ENCODE peak calls at places on chromosomes 16 and 17, in four cellular contexts. One of them, this sample, is unnamed.

GRCh38 chr17:73657473-73658116 is 13.3 kb upstream of the SDK2 start:
- DNase-seq in spleen: no peak
- DNase-seq in prostate gland: peak; percentile 42
- DNase-seq in stomach: peak; percentile 65
- DNase-seq in this sample: peak; percentile 70

GRCh38 chr17:57456622-57457021 is 200.3 kb downstream of the MSI2 start:
- DNase-seq in spleen: no peak
- DNase-seq in prostate gland: no peak
- DNase-seq in stomach: no peak
- DNase-seq in this sample: no peak

GRCh38 chr17:50721194-50722010 is 2.0 kb downstream of the LUC7L3 start:
- DNase-seq in spleen: no peak
- DNase-seq in prostate gland: no peak
- DNase-seq in stomach: no peak
- DNase-seq in this sample: peak; percentile 56

GRCh38 chr17:48546924-48547838 is 2.3 kb upstream of the HOXB2 start:
- DNase-seq in spleen: no peak
- DNase-seq in prostate gland: no peak
- DNase-seq in stomach: no peak
- DNase-seq in this sample: no peak

GRCh38 chr17:6948562-6948961 is 47.3 kb upstream of the ALOX12 start:
- DNase-seq in spleen: no peak
- DNase-seq in prostate gland: no peak
- DNase-seq in stomach: no peak
- DNase-seq in this sample: no peak

GRCh38 chr17:76735006-76735405 is 2.1 kb downstream of the SRSF2 start:
- DNase-seq in spleen: no peak
- DNase-seq in prostate gland: no peak
- DNase-seq in stomach: no peak
- DNase-seq in this sample: no peak

GRCh38 chr17:39152134-39152884 is 872 bp upstream of the PLXDC1 start:
- DNase-seq in spleen: no peak
- DNase-seq in prostate gland: no peak
- DNase-seq in stomach: no peak
- DNase-seq in this sample: peak; percentile 52

GRCh38 chr16:78906135-78906534 is 694.4 kb downstream of the MAF start:
- DNase-seq in spleen: no peak
- DNase-seq in prostate gland: no peak
- DNase-seq in stomach: no peak
- DNase-seq in this sample: no peak

GRCh38 chr17:32484041-32484461 is 2.7 kb upstream of the CDK5R1 start:
- DNase-seq in spleen: peak; percentile 63
- DNase-seq in prostate gland: no peak
- DNase-seq in stomach: no peak
- DNase-seq in this sample: peak; percentile 27

GRCh38 chr17:82200135-82200534 is 12.5 kb downstream of the CCDC57 start:
- DNase-seq in spleen: no peak
- DNase-seq in prostate gland: no peak
- DNase-seq in stomach: no peak
- DNase-seq in this sample: no peak

GRCh38 chr16:57994778-57995177 is 5.7 kb downstream of the ZNF319 start:
- DNase-seq in spleen: peak; percentile 92
- DNase-seq in prostate gland: no peak
- DNase-seq in stomach: peak; percentile 59
- DNase-seq in this sample: peak; percentile 64

GRCh38 chr17:29063992-29064391 is 21.1 kb downstream of the PIPOX start:
- DNase-seq in spleen: no peak
- DNase-seq in prostate gland: no peak
- DNase-seq in stomach: no peak
- DNase-seq in this sample: no peak

GRCh38 chr16:9370071-9370491 is 278.6 kb downstream of the HAPSTR1 start:
- DNase-seq in spleen: no peak
- DNase-seq in prostate gland: no peak
- DNase-seq in stomach: no peak
- DNase-seq in this sample: no peak

GRCh38 chr17:7717756-7718350 is 309 bp downstream of the DNAH2 start:
- DNase-seq in spleen: no peak
- DNase-seq in prostate gland: no peak
- DNase-seq in stomach: no peak
- DNase-seq in this sample: no peak

GRCh38 chr16:54402270-54402669 is 115.7 kb upstream of the IRX3 start:
- DNase-seq in spleen: no peak
- DNase-seq in prostate gland: no peak
- DNase-seq in stomach: no peak
- DNase-seq in this sample: peak; percentile 78

GRCh38 chr17:66533572-66533971 is 231.2 kb downstream of the PRKCA start:
- DNase-seq in spleen: no peak
- DNase-seq in prostate gland: peak; percentile 15
- DNase-seq in stomach: no peak
- DNase-seq in this sample: peak; percentile 34

GRCh38 chr16:66408181-66409048 is 18.7 kb upstream of the BEAN1 start:
- DNase-seq in spleen: no peak
- DNase-seq in prostate gland: peak; percentile 19
- DNase-seq in stomach: no peak
- DNase-seq in this sample: peak; percentile 49

GRCh38 chr17:44438634-44439033 is 49.2 kb upstream of the ITGA2B start:
- DNase-seq in spleen: no peak
- DNase-seq in prostate gland: no peak
- DNase-seq in stomach: peak; percentile 39
- DNase-seq in this sample: peak; percentile 8

DNA sequence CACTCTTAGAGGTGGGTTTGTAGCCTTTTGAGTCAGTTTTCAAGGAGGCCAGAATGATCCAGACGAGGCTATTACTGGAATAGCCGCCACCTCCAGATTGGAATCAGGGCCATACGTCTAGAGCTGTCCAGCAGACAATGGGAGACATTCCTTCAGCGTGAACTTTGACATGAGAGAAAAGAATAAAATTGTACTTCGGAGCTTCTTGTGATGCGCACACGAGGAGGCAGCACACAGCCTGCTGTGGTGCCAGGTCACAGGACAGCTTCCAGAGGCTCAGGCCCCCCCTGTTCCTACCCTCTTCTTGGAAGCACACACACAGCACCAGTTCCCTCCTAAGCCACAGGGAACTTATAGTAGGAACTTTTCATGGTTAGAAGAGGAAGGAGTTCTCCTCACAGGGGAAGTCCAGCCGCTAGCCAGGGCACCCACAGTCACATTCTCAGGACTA is 81.0 kb downstream of the VPS53 start:
- DNase-seq in spleen: no peak
- DNase-seq in prostate gland: no peak
- DNase-seq in stomach: no peak
- DNase-seq in this sample: no peak
- TF ChIP-seq POLR2AphosphoS5 in spleen: no peak
- TF ChIP-seq POLR2AphosphoS5 in prostate gland: no peak
- TF ChIP-seq POLR2AphosphoS5 in stomach: no peak
- TF ChIP-seq POLR2AphosphoS5 in this sample: no peak

GRCh38 chr16:81427245-81427644 is 17.4 kb upstream of the CMIP start:
- DNase-seq in spleen: no peak
- DNase-seq in prostate gland: no peak
- DNase-seq in stomach: no peak
- DNase-seq in this sample: no peak

GRCh38 chr16:81431554-81432353 is 12.9 kb upstream of the CMIP start:
- DNase-seq in spleen: no peak
- DNase-seq in prostate gland: no peak
- DNase-seq in stomach: no peak
- DNase-seq in this sample: no peak

GRCh38 chr16:81432899-81433560 is 11.6 kb upstream of the CMIP start:
- DNase-seq in spleen: no peak
- DNase-seq in prostate gland: no peak
- DNase-seq in stomach: no peak
- DNase-seq in this sample: no peak

GRCh38 chr16:81424761-81425160 is 19.8 kb upstream of the CMIP start:
- DNase-seq in spleen: no peak
- DNase-seq in prostate gland: no peak
- DNase-seq in stomach: no peak
- DNase-seq in this sample: no peak

GRCh38 chr16:81429045-81429521 is 15.5 kb upstream of the CMIP start:
- DNase-seq in spleen: no peak
- DNase-seq in prostate gland: no peak
- DNase-seq in stomach: peak; percentile 77
- DNase-seq in this sample: peak; percentile 56
- TF ChIP-seq POLR2AphosphoS5 in spleen: no peak
- TF ChIP-seq POLR2AphosphoS5 in prostate gland: peak; percentile 38
- TF ChIP-seq POLR2AphosphoS5 in stomach: no peak
- TF ChIP-seq POLR2AphosphoS5 in this sample: no peak

DNA sequence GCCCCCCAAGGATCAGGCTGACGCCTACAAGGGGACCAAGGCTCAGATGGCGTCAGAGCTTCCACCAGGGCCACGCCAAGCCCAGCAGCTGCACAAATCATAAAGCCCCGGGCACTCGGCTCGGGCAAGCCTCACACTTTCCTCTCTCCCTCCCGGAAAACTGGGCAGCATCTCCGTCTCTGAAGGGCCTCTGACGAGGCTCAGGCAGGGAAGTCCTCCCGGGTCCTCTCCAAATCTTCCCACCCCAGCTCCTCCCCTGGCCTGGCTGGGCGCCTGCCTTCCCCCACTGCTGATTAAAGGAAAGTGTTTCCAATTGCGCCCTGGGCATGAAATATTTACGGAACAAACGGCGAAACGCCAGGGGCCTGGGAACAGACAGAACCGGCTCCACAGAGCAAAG is 38.5 kb downstream of the PIEZO1 start:
- DNase-seq in spleen: no peak
- DNase-seq in prostate gland: no peak
- DNase-seq in stomach: no peak
- DNase-seq in this sample: no peak
- TF ChIP-seq POLR2AphosphoS5 in spleen: no peak
- TF ChIP-seq POLR2AphosphoS5 in prostate gland: peak; percentile 39
- TF ChIP-seq POLR2AphosphoS5 in stomach: peak; percentile 15
- TF ChIP-seq POLR2AphosphoS5 in this sample: no peak

DNA sequence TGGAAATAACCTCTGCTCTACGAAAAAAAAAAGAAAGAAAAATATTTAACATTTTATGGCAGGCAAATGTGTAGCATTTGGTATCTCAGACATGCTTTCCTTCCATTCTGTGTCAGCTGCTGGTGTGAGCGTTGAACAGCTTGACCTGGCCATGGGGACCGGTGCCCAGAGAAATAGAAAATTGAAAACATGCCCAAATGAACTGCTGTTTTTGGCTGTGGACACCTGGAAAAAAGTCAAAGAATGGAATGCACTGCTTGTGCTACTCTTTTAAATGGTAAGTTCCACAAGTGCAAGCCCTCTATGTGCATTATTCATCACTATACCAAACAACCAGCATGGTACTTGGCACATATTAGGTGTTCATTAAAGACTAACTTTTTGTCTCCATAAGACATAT is 127.2 kb downstream of the CDH8 start:
- DNase-seq in spleen: no peak
- DNase-seq in prostate gland: no peak
- DNase-seq in stomach: no peak
- DNase-seq in this sample: no peak
- TF ChIP-seq POLR2AphosphoS5 in spleen: no peak
- TF ChIP-seq POLR2AphosphoS5 in prostate gland: no peak
- TF ChIP-seq POLR2AphosphoS5 in stomach: no peak
- TF ChIP-seq POLR2AphosphoS5 in this sample: no peak